ENCODE peak calls at places on chromosomes 12 and 14, in ten cellular contexts. Q is fibroblast of lung, O is right cardiac atrium, I is A549, B is heart left ventricle, M is trophoblast cell, U is right lobe of liver, V is esophagus muscularis mucosa, K is adrenal gland, F is caudate nucleus. R is an unnamed sample.

GRCh38 chr12:121898287-121898686 is 9.7 kb downstream of the PSMD9 start:
- DNase-seq in Q (no peak), O (no peak), I (no peak), B (no peak), M (no peak), U (no peak), V (no peak), K (no peak), F (no peak), R (no peak)

GRCh38 chr14:23147676-23148075 is 28.6 kb upstream of the CEBPE start:
- DNase-seq in Q (peak; percentile 39), O (peak; percentile 66), I (no peak), B (no peak), M (no peak), U (no peak), V (no peak), K (peak; percentile 84), F (no peak), R (no peak)

GRCh38 chr12:123031171-123031845 is 50.8 kb downstream of the ARL6IP4 start:
- DNase-seq in Q (no peak), O (peak; percentile 11), I (no peak), B (no peak), M (no peak), U (peak; percentile 37), V (no peak), K (no peak), F (no peak), R (no peak)

GRCh38 chr12:111643428-111643826 is 42.3 kb downstream of the BRAP start:
- DNase-seq in Q (peak; percentile 98), O (peak; percentile 64), I (no peak), B (peak; percentile 24), M (peak; percentile 57), U (peak; percentile 58), V (no peak), K (peak; percentile 39), F (no peak), R (no peak)

GRCh38 chr12:28313631-28314030 is 123.4 kb downstream of the CCDC91 start:
- DNase-seq in Q (peak; percentile 44), O (no peak), I (no peak), B (peak; percentile 23), M (peak; percentile 19), U (no peak), V (no peak), K (peak; percentile 18), F (no peak), R (peak; percentile 4)

GRCh38 chr14:84988391-84988790 is 541.6 kb upstream of the FLRT2 start:
- DNase-seq in Q (no peak), O (no peak), I (no peak), B (no peak), M (no peak), U (no peak), V (no peak), K (no peak), F (no peak), R (peak; percentile 77)

GRCh38 chr12:45407188-45407850 is 191.4 kb downstream of the ANO6 start:
- DNase-seq in Q (peak; percentile 58), O (peak; percentile 26), I (no peak), B (peak; percentile 34), M (no peak), U (no peak), V (no peak), K (peak; percentile 29), F (no peak), R (no peak)

GRCh38 chr12:13170892-13171490 is 25.5 kb upstream of the EMP1 start:
- DNase-seq in Q (no peak), O (no peak), I (no peak), B (no peak), M (no peak), U (no peak), V (no peak), K (no peak), F (no peak), R (no peak)

GRCh38 chr12:19520646-19521045 is 81.4 kb downstream of the AEBP2 start:
- DNase-seq in Q (peak; percentile 9), O (no peak), I (no peak), B (no peak), M (no peak), U (no peak), V (no peak), K (no peak), F (no peak), R (no peak)

GRCh38 chr12:39367494-39367893 is 75.4 kb downstream of the KIF21A start:
- DNase-seq in Q (no peak), O (no peak), I (no peak), B (no peak), M (no peak), U (no peak), V (no peak), K (no peak), F (no peak), R (no peak)

GRCh38 chr14:79161576-79161975 is 991.4 kb downstream of the NRXN3 start:
- DNase-seq in Q (peak; percentile 48), O (peak; percentile 39), I (no peak), B (peak; percentile 7), M (peak; percentile 48), U (no peak), V (no peak), K (no peak), F (no peak), R (peak; percentile 49)

GRCh38 chr14:76715102-76715926 is 46.0 kb upstream of the VASH1 start:
- DNase-seq in Q (no peak), O (no peak), I (no peak), B (peak; percentile 28), M (no peak), U (no peak), V (peak; percentile 90), K (peak; percentile 47), F (no peak), R (peak; percentile 62)

GRCh38 chr12:53766881-53767280 is 15.1 kb upstream of the CISTR start:
- DNase-seq in Q (no peak), O (no peak), I (no peak), B (no peak), M (no peak), U (no peak), V (no peak), K (no peak), F (no peak), R (no peak)

GRCh38 chr14:51648296-51648695 is 3.4 kb upstream of the FRMD6 start:
- DNase-seq in Q (no peak), O (no peak), I (no peak), B (no peak), M (no peak), U (no peak), V (no peak), K (no peak), F (no peak), R (no peak)

GRCh38 chr12:62861586-62861985 is 73.4 kb downstream of the PPM1H start:
- DNase-seq in Q (no peak), O (no peak), I (no peak), B (no peak), M (no peak), U (no peak), V (no peak), K (no peak), F (no peak), R (no peak)

GRCh38 chr12:28024231-28024995 is 51.9 kb upstream of the PTHLH start:
- DNase-seq in Q (peak; percentile 45), O (no peak), I (no peak), B (no peak), M (peak; percentile 93), U (no peak), V (no peak), K (no peak), F (no peak), R (no peak)

GRCh38 chr12:93002278-93003054 is 73.4 kb upstream of the EEA1 start:
- DNase-seq in Q (peak; percentile 69), O (peak; percentile 52), I (no peak), B (no peak), M (peak; percentile 83), U (no peak), V (no peak), K (no peak), F (no peak), R (no peak)

DNA sequence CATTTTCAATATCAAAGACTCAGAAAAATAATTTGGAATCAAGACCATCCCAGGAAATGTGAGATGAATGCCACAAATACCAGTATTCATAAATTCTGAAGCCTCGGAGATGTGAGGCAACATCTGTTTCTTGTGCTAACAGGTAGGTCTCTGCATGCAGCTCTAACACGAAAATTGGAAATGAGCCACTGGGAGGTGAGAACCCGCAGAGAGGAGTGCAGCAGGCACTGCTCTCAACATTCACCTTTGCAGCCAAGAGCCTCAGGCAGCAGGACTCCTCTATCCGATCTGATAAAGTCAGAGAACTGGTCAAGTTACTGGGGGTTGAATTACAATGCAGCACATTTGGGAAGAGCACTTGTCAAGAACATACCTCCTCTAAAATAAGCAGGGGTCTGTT is 209.4 kb upstream of the KRR1 start:
- DNase-seq in Q (no peak), O (no peak), I (no peak), B (no peak), M (peak; percentile 42), U (no peak), V (no peak), K (no peak), F (no peak), R (no peak)
- H3K27ac ChIP-seq in Q (no peak overlapping the region), O (no peak overlapping the region), I (peak overlapping the region; percentile 84), B (no peak overlapping the region), M (no peak overlapping the region), U (no peak overlapping the region), V (no peak overlapping the region), K (no peak overlapping the region), F (no peak overlapping the region), R (peak overlapping the region; percentile 92)

GRCh38 chr12:69338120-69338859 is 9.9 kb upstream of the LYZ start:
- DNase-seq in Q (no peak), O (no peak), I (no peak), B (no peak), M (peak; percentile 31), U (no peak), V (no peak), K (no peak), F (no peak), R (no peak)
- H3K27ac ChIP-seq in Q (no peak overlapping the region), O (no peak overlapping the region), I (no peak overlapping the region), B (peak overlapping the region; percentile 24), M (no peak overlapping the region), U (no peak overlapping the region), V (no peak overlapping the region), K (no peak overlapping the region), F (no peak overlapping the region), R (no peak overlapping the region)

GRCh38 chr12:50188875-50189575 is 21.9 kb upstream of the CERS5 start:
- DNase-seq in Q (no peak), O (no peak), I (no peak), B (no peak), M (no peak), U (no peak), V (no peak), K (peak; percentile 63), F (no peak), R (no peak)
- H3K27ac ChIP-seq in Q (peak overlapping the region; percentile 92), O (no peak overlapping the region), I (no peak overlapping the region), B (no peak overlapping the region), M (no peak overlapping the region), U (no peak overlapping the region), V (peak overlapping the region; percentile 66), K (peak overlapping the region; percentile 30), F (peak overlapping the region; percentile 11), R (peak overlapping the region; percentile 71)

DNA sequence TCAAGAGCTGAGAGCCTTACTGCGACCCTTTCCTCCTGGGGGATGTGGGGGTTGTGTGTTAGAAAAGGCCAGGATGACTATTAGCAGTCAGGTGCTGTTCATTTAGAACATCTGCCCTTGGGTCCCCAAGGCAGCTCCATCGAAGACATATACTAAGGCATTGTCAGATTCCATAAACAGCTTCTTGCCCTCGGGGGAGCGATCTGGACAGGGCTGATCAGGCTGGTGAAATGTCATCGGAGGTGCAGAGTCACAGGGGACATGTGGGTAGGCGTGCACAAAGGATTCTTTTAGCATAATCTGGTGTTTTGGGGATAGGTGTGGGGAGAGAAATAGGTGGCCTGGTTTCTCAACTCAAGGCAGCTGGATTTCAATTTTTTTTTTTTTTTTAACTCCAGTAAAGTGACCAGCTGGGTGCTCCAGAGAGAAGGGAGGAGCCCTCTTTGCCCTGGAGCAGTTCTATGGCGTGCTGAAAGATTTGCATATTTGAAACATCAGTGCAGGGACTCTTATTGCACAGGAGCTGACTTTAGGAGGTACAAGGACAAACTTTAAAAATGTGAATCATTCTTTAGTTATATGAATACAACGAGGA is 160.0 kb downstream of the SUDS3 start:
- DNase-seq in Q (no peak), O (no peak), I (no peak), B (no peak), M (peak; percentile 94), U (no peak), V (no peak), K (no peak), F (no peak), R (no peak)
- H3K27ac ChIP-seq in Q (no peak overlapping the region), O (peak overlapping the region; percentile 93), I (no peak overlapping the region), B (peak overlapping the region; percentile 97), M (no peak overlapping the region), U (no peak overlapping the region), V (peak overlapping the region; percentile 89), K (no peak overlapping the region), F (peak overlapping the region; percentile 32), R (no peak overlapping the region)

R was measured in A673.